ENCODE peak calls at places on chromosomes 16 and 17, in six cellular contexts. K, P, U, C, B and A are unnamed samples.

GRCh38 chr16:4805231-4805630 is 2.8 kb upstream of the ROGDI start:
- DNase-seq in U (no peak), C (no peak), P (no peak), K (no peak), B (no peak), A (no peak)

GRCh38 chr16:1979271-1980025 is 1.8 kb downstream of the NOXO1 start:
- DNase-seq in U (peak; percentile 87), P (no peak), C (no peak), K (no peak), B (no peak), A (no peak)

GRCh38 chr16:29192329-29193247 is 207.7 kb downstream of the LAT start:
- DNase-seq in U (no peak), P (no peak), B (peak; percentile 16), K (no peak), C (no peak), A (no peak)

GRCh38 chr17:44932526-44933097 is 15.0 kb downstream of the KIF18B start:
- DNase-seq in C (no peak), B (no peak), K (no peak), U (no peak), P (no peak), A (no peak)

GRCh38 chr17:75619506-75620431 is 13.5 kb upstream of the SMIM5 start:
- DNase-seq in P (peak; percentile 50), C (no peak), K (peak; percentile 42), U (no peak), B (no peak), A (no peak)

GRCh38 chr17:42720996-42721583 is 23.8 kb downstream of the EZH1 start:
- DNase-seq in B (no peak), C (no peak), P (peak; percentile 81), U (peak; percentile 43), K (peak; percentile 73), A (no peak)

GRCh38 chr17:82548681-82549303 is 29.3 kb downstream of the FOXK2 start:
- DNase-seq in C (no peak), K (no peak), B (peak; percentile 69), P (no peak), U (no peak), A (peak; percentile 39)

GRCh38 chr17:50692448-50693040 is 15.2 kb downstream of the ANKRD40 start:
- DNase-seq in C (no peak), U (no peak), K (no peak), P (no peak), B (no peak), A (no peak)

GRCh38 chr17:43813386-43813785 is 19.6 kb downstream of the MPP3 start:
- DNase-seq in B (no peak), U (no peak), C (no peak), P (no peak), K (no peak), A (no peak)

GRCh38 chr17:1574697-1575471 is 12.3 kb upstream of the PITPNA start:
- DNase-seq in C (no peak), U (no peak), K (no peak), B (no peak), P (no peak), A (no peak)

GRCh38 chr16:6644916-6645315 is 687.7 kb upstream of the RBFOX1 start:
- DNase-seq in K (no peak), C (no peak), P (no peak), U (no peak), B (no peak), A (no peak)

GRCh38 chr17:65559802-65560627 is 1.4 kb downstream of the AXIN2 start:
- DNase-seq in B (peak; percentile 49), U (no peak), P (peak; percentile 40), K (no peak), C (peak; percentile 13), A (no peak)

GRCh38 chr16:50499254-50499653 is 48.9 kb upstream of the NKD1 start:
- DNase-seq in K (no peak), C (no peak), B (no peak), P (no peak), U (no peak), A (no peak)

GRCh38 chr17:491086-492014 is 138.7 kb upstream of the RPH3AL start:
- DNase-seq in P (peak; percentile 90), B (peak; percentile 60), C (peak; percentile 7), U (peak; percentile 9), K (peak; percentile 81), A (no peak)

GRCh38 chr17:1031711-1032110 is 34.8 kb downstream of the TIMM22 start:
- DNase-seq in K (peak; percentile 58), C (no peak), U (no peak), P (peak; percentile 62), B (peak; percentile 76), A (no peak)

GRCh38 chr17:65696739-65697394 is 135.4 kb upstream of the AXIN2 start:
- DNase-seq in C (no peak), U (no peak), P (peak; percentile 82), K (peak; percentile 51), B (peak; percentile 69), A (no peak)

GRCh38 chr17:9959377-9959981 is 54.4 kb upstream of the RCVRN start:
- DNase-seq in C (no peak), B (peak; percentile 54), U (peak; percentile 12), P (peak; percentile 46), K (peak; percentile 54), A (no peak)

GRCh38 chr16:26453215-26453614 is 613.5 kb upstream of the C16orf82 start:
- DNase-seq in P (no peak), B (no peak), U (no peak), K (no peak), C (no peak), A (no peak)

GRCh38 chr17:73760186-73760758 is 116.0 kb upstream of the SDK2 start:
- DNase-seq in B (no peak), P (no peak), U (no peak), K (no peak), C (no peak), A (no peak)

GRCh38 chr17:29565643-29566472 is 979 bp downstream of the ABHD15 start:
- DNase-seq in K (peak; percentile 43), P (peak; percentile 27), C (peak; percentile 40), B (no peak), U (no peak), A (no peak)

GRCh38 chr17:66420961-66421371 is 118.6 kb downstream of the PRKCA start:
- DNase-seq in U (peak; percentile 52), K (peak; percentile 59), B (peak; percentile 61), C (no peak), P (peak; percentile 91), A (no peak)

GRCh38 chr17:30552994-30553565 is 75.9 kb downstream of the GOSR1 start:
- DNase-seq in P (no peak), U (no peak), B (no peak), K (no peak), C (no peak), A (no peak)

GRCh38 chr17:19311421-19312215 is 50.9 kb downstream of the B9D1 start:
- DNase-seq in B (no peak), C (no peak), P (peak; percentile 64), U (no peak), K (no peak), A (no peak)

GRCh38 chr16:88200896-88201185 is 181.9 kb upstream of the ZNF469 start:
- DNase-seq in P (peak; percentile 44), U (no peak), K (no peak), C (no peak), B (no peak), A (no peak)

GRCh38 chr17:82666931-82667667 is 18.9 kb upstream of the WDR45B start:
- DNase-seq in U (no peak), C (no peak), B (no peak), K (no peak), P (no peak), A (no peak)

GRCh38 chr17:39794249-39794970 is 56.7 kb downstream of the GRB7 start:
- DNase-seq in U (no peak), K (no peak), P (no peak), C (no peak), B (no peak), A (no peak)

GRCh38 chr16:56317998-56318912 is 107.1 kb downstream of the AMFR start:
- DNase-seq in B (peak; percentile 78), P (peak; percentile 79), U (peak; percentile 73), C (peak; percentile 65), K (peak; percentile 72), A (peak; percentile 58)
- H3K4me3 ChIP-seq in B (no peak overlapping the region), P (peak overlapping the region; percentile 45), U (peak overlapping the region; percentile 25), C (peak overlapping the region; percentile 32), K (peak overlapping the region; percentile 60), A (peak overlapping the region; percentile 9)

DNA sequence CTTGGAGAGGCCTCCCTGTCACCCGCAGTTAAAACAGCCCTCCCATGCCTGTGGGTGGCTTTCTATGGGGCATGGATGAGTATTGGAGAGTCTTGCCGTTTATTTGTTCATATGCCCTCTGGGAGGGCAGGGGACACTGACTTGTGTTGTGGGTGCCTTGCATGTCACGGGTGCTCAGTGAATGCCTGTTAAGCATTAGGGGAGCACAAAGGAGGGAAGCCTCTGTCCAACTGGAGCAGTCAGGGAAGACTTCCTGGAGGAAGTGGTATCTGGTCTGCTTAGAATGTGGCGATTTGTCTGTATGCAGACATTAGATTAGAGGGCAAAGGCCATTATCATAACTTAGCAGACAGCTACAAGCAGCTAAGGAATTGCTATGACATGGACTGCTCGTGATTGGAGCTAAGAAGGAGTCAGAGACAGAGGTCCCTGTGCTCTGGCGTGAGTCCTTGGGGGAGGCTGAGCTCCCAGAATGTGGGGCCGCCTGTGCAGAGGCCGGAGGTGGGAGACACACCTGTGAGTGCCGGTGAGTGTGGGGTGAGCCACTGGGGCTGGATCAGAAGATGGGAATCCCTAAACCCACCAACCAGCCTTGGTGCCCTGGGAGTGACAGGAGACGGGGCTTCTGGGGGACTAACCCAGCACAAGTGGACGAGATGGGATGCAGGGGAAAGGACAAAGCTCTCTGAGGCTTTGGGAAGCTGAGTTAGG is 286.1 kb downstream of the SEC14L1 start:
- DNase-seq in K (no peak), U (no peak), P (no peak), B (no peak), C (no peak), A (no peak)
- H3K4me1 ChIP-seq in K (peaks cover 81% of the 10 kb centered on the region), U (peaks cover 86% of the 10 kb centered on the region), P (peaks cover 77% of the 10 kb centered on the region), B (peaks cover 71% of the 10 kb centered on the region), C (peaks cover 74% of the 10 kb centered on the region), A (peaks cover 90% of the 10 kb centered on the region)

GRCh38 chr16:85608887-85609286 is 4.2 kb upstream of the GSE1 start:
- DNase-seq in U (no peak), B (no peak), K (no peak), C (no peak), P (no peak), A (no peak)

GRCh38 chr16:85609539-85609938 is 3.6 kb upstream of the GSE1 start:
- DNase-seq in B (no peak), K (no peak), P (no peak), U (no peak), C (no peak), A (no peak)

GRCh38 chr16:85611205-85611454 is 2.0 kb upstream of the GSE1 start:
- DNase-seq in U (no peak), P (peak; percentile 61), K (peak; percentile 46), B (no peak), C (no peak), A (no peak)

GRCh38 chr16:85610446-85611204 is 2.5 kb upstream of the GSE1 start:
- DNase-seq in K (peak; percentile 91), U (peak; percentile 78), C (peak; percentile 89), P (peak; percentile 97), B (peak; percentile 84), A (peak; percentile 83)

GRCh38 chr16:85610059-85610445 is 3.1 kb upstream of the GSE1 start:
- DNase-seq in B (no peak), U (no peak), C (no peak), K (no peak), P (no peak), A (peak; percentile 35)
- H3K4me3 ChIP-seq in B (no peak overlapping the region), U (no peak overlapping the region), C (no peak overlapping the region), K (peak overlapping the region; percentile 41), P (peak overlapping the region; percentile 22), A (peak overlapping the region; percentile 91)

DNA sequence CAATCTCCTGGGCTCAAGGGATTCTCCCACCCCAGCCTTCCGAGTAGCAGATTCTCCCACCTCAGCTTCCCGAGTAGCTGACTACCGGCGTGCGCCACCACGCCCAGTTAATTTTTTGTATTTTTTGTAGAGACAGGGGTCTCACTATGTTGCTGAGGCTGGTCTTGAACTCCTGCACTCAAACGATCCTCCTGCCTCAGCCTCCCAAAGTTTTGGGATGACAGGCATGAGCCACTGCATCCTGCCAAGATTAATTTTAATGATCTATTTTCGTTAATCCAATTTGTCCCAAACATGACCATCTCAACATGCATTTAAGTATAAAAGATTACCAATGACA is 1.2 kb downstream of the ZC3H7A start:
- DNase-seq in U (no peak), B (no peak), P (no peak), C (no peak), K (no peak), A (no peak)
- H3K4me1 ChIP-seq in U (peaks cover 41% of the 10 kb centered on the region), B (peaks cover 12% of the 10 kb centered on the region), P (peaks cover 49% of the 10 kb centered on the region), C (peaks cover 76% of the 10 kb centered on the region), K (peaks cover 35% of the 10 kb centered on the region), A (peaks cover 65% of the 10 kb centered on the region)